ENCODE peak calls at places on chromosomes 4 and X, in nine cellular contexts. S, M, F, D, T, K, L, J and A are unnamed samples.
A peak's percentile ranks its signal among the peaks of the same experiment; 100 is the strongest.

GRCh38 chr4:101135371-101136010 is 211.8 kb downstream of the PPP3CA start:
- DNase-seq in S (no peak), M (no peak), F (no peak), D (no peak), T (no peak), K (no peak), L (no peak), J (no peak), A (no peak)

GRCh38 chrX:106415276-106415895 is 196.4 kb upstream of the RADX start:
- DNase-seq in S (peak; percentile 1), M (peak; percentile 7), F (no peak), D (peak; percentile 12), T (no peak), K (no peak), L (no peak), J (peak; percentile 1), A (no peak)

GRCh38 chr4:3599951-3600350 is 67.7 kb upstream of the LRPAP1 start:
- DNase-seq in S (no peak), M (no peak), F (no peak), D (no peak), T (no peak), K (no peak), L (no peak), J (no peak), A (no peak)

GRCh38 chr4:90142091-90142490 is 14.9 kb downstream of the CCSER1 start:
- DNase-seq in S (no peak), M (no peak), F (no peak), D (no peak), T (no peak), K (no peak), L (no peak), J (no peak), A (no peak)

GRCh38 chr4:336099-336892 is 1.3 kb upstream of the ZNF141 start:
- DNase-seq in S (no peak), M (peak; percentile 4), F (no peak), D (peak; percentile 12), T (no peak), K (no peak), L (no peak), J (no peak), A (peak; percentile 16)

GRCh38 chr4:188127157-188127874 is 11.9 kb upstream of the TRIML1 start:
- DNase-seq in S (peak; percentile 4), M (peak; percentile 43), F (peak; percentile 76), D (peak; percentile 52), T (no peak), K (no peak), L (no peak), J (no peak), A (no peak)

GRCh38 chr4:118757761-118758213 is 72.6 kb downstream of the METTL14 start:
- DNase-seq in S (no peak), M (peak; percentile 66), F (no peak), D (peak; percentile 93), T (no peak), K (no peak), L (no peak), J (no peak), A (no peak)

GRCh38 chrX:85084770-85085393 is 81.2 kb downstream of the APOOL start:
- DNase-seq in S (peak; percentile 5), M (peak; percentile 31), F (peak; percentile 2), D (peak; percentile 42), T (peak; percentile 3), K (no peak), L (no peak), J (peak; percentile 27), A (no peak)

GRCh38 chr4:17721496-17722360 is 59.7 kb downstream of the FAM184B start:
- DNase-seq in S (no peak), M (peak; percentile 95), F (no peak), D (peak; percentile 27), T (no peak), K (peak; percentile 64), L (no peak), J (no peak), A (no peak)

GRCh38 chr4:153204247-153205027 is at the start of gene TRIM2:
- DNase-seq in S (peak; percentile 69), M (peak; percentile 16), F (peak; percentile 32), D (peak; percentile 82), T (no peak), K (no peak), L (no peak), J (peak; percentile 67), A (peak; percentile 92)